ENCODE peak calls at places on chromosomes 2 and 18, in five cellular contexts. T is Karpas-422, I is small intestine, O is psoas muscle, Y is mammary epithelial cell. Z is an unnamed sample.
A peak's percentile ranks its signal among the peaks of the same experiment; 100 is the strongest.

GRCh38 chr2:140057928-140058327 is 1277.7 kb upstream of the NXPH2 start:
- DNase-seq in O (no peak), Y (no peak), T (no peak), I (no peak), Z (no peak)

GRCh38 chr2:148263890-148264289 is 243.0 kb downstream of the MBD5 start:
- DNase-seq in I (no peak), O (no peak), Y (no peak), T (peak; percentile 15), Z (no peak)

GRCh38 chr2:102159295-102159694 is 16.7 kb downstream of the IL1R1 start:
- DNase-seq in T (no peak), I (no peak), O (no peak), Y (no peak), Z (no peak)

GRCh38 chr18:27017901-27018500 is 152.5 kb upstream of the AQP4 start:
- DNase-seq in I (peak; percentile 15), T (peak; percentile 68), O (no peak), Y (peak; percentile 11), Z (no peak)

GRCh38 chr2:66561645-66562336 is 126.9 kb downstream of the MEIS1 start:
- DNase-seq in I (no peak), T (no peak), O (no peak), Y (no peak), Z (no peak)

GRCh38 chr18:10430696-10431095 is 23.7 kb upstream of the APCDD1 start:
- DNase-seq in T (no peak), Y (no peak), O (no peak), I (peak; percentile 33), Z (no peak)

GRCh38 chr2:14925471-14925870 is 293.0 kb downstream of the LRATD1 start:
- DNase-seq in I (no peak), O (no peak), T (no peak), Y (no peak), Z (no peak)

GRCh38 chr2:236554629-236555282 is 14.9 kb upstream of the ACKR3 start:
- DNase-seq in O (no peak), Y (no peak), I (no peak), T (no peak), Z (no peak)

GRCh38 chr2:62234755-62235655 is 39.1 kb downstream of the B3GNT2 start:
- DNase-seq in I (no peak), T (no peak), O (no peak), Y (no peak), Z (no peak)

GRCh38 chr2:189659734-189660133 is 1.5 kb upstream of the ASNSD1 start:
- DNase-seq in Y (no peak), O (no peak), T (no peak), I (no peak), Z (no peak)

GRCh38 chr18:47815486-47816270 is 114.8 kb downstream of the SMAD2 start:
- DNase-seq in Y (no peak), I (no peak), T (no peak), O (no peak), Z (no peak)

GRCh38 chr2:159562248-159562647 is 54.1 kb downstream of the BAZ2B start:
- DNase-seq in I (no peak), Y (peak; percentile 20), T (no peak), O (no peak), Z (no peak)

GRCh38 chr18:55384551-55385275 is 203.3 kb downstream of the TCF4 start:
- DNase-seq in Y (peak; percentile 32), T (peak; percentile 86), I (peak; percentile 8), O (no peak), Z (peak; percentile 60)

GRCh38 chr2:181500201-181500600 is 43.0 kb downstream of the ITGA4 start:
- DNase-seq in Y (no peak), O (no peak), I (no peak), T (no peak), Z (no peak)

GRCh38 chr2:179440642-179441251 is 176.1 kb upstream of the SESTD1 start:
- DNase-seq in T (peak; percentile 81), I (peak; percentile 41), Y (no peak), O (no peak), Z (no peak)

GRCh38 chr18:34219651-34220050 is 5.1 kb downstream of the NOL4 start:
- DNase-seq in T (no peak), I (no peak), Y (no peak), O (no peak), Z (no peak)

GRCh38 chr2:11810237-11810977 is 64.0 kb downstream of the LPIN1 start:
- DNase-seq in I (no peak), T (no peak), O (no peak), Y (no peak), Z (no peak)

GRCh38 chr18:57150828-57151227 is 3.9 kb downstream of the BOD1L2 start:
- DNase-seq in Y (no peak), T (no peak), I (peak; percentile 14), O (no peak), Z (peak; percentile 91)

GRCh38 chr2:73516033-73516432 is 126.2 kb downstream of the NAT8 start:
- DNase-seq in I (no peak), O (no peak), T (peak; percentile 59), Y (peak; percentile 81), Z (no peak)

GRCh38 chr18:21741511-21742322 is 1.1 kb downstream of the MIB1 start:
- DNase-seq in O (peak; percentile 65), T (peak; percentile 69), Y (peak; percentile 23), I (peak; percentile 14), Z (peak; percentile 69)

GRCh38 chr2:119429225-119430000 is 2.2 kb upstream of the TMEM37 start:
- DNase-seq in O (no peak), Y (no peak), T (no peak), I (peak; percentile 32), Z (no peak)

GRCh38 chr2:171225302-171225980 is 64.7 kb upstream of the TLK1 start:
- DNase-seq in I (no peak), T (no peak), Y (peak; percentile 91), O (no peak), Z (no peak)

GRCh38 chr2:85394976-85395375 is 15.2 kb downstream of the CAPG start:
- DNase-seq in Y (no peak), T (no peak), I (no peak), O (no peak), Z (no peak)

GRCh38 chr18:36440614-36441013 is 143.1 kb downstream of the FHOD3 start:
- DNase-seq in T (no peak), Y (no peak), O (no peak), I (no peak), Z (no peak)

GRCh38 chr2:111071480-111072143 is 49.1 kb upstream of the BCL2L11 start:
- DNase-seq in T (peak; percentile 45), I (no peak), Y (peak; percentile 87), O (no peak), Z (no peak)

GRCh38 chr18:676747-677544 is 19.5 kb downstream of the TYMS start:
- DNase-seq in Y (no peak), T (no peak), O (no peak), I (no peak), Z (no peak)

GRCh38 chr2:27885656-27886055 is 4.5 kb downstream of the RBKS start:
- DNase-seq in T (no peak), I (no peak), Y (no peak), O (no peak), Z (no peak)

GRCh38 chr18:56200381-56200831 is 438.0 kb downstream of the TXNL1 start:
- DNase-seq in I (no peak), T (no peak), O (no peak), Y (peak; percentile 4), Z (no peak)

GRCh38 chr2:234142530-234142929 is 92.0 kb downstream of the SPP2 start:
- DNase-seq in O (no peak), Y (no peak), T (no peak), I (no peak), Z (no peak)
- H3K9me3 ChIP-seq in O (no peaks in the 10 kb centered on the region), Y (peaks cover 29% of the 10 kb centered on the region), T (no peaks in the 10 kb centered on the region), I (no peaks in the 10 kb centered on the region), Z (no peaks in the 10 kb centered on the region)

DNA sequence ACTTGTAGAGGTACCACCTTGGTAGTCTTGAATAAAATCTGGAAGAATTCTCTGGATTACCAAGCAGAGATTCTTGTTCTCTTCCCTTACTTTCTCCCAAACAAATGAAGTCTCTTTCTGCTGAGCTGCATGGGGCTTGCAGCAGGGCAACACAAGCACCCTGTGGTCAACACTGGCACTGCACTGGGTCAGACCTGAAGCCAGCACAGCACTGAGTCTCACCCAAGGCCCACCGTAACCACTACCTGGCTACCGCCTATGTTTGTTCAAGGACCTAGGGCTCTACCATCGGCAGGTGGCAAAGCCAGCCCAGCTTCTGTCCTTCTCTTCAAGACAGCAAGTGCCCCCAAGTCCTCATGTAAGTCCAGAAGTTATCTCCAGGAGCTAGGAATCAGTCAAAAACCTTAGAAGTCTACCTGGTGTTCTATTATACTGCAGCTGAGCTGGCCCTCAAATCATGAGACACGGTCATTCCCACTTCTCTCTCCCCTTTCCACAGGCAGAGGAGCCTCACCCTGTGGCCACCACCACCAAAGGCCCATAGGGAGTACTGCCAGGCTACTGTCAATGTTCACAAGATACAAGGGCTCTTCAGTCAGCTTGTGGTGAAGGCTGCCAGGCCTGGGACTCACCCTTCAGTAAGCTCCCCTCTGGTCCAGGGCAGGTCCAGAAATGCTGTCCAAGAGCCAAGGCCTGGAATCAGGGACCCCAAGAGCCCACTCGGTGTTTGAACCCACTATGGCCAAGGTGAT is 18.4 kb downstream of the VPS54 start:
- DNase-seq in I (no peak), O (peak; percentile 30), Y (no peak), T (no peak), Z (no peak)
- H3K9me3 ChIP-seq in I (no peaks in the 10 kb centered on the region), O (no peaks in the 10 kb centered on the region), Y (peaks cover 4% of the 10 kb centered on the region), T (peaks cover 3% of the 10 kb centered on the region), Z (peaks cover 13% of the 10 kb centered on the region)

GRCh38 chr2:217179854-217180253 is 320.0 kb upstream of the TNP1 start:
- DNase-seq in Y (no peak), T (no peak), I (no peak), O (no peak), Z (no peak)
- H3K9me3 ChIP-seq in Y (no peaks in the 10 kb centered on the region), T (no peaks in the 10 kb centered on the region), I (no peaks in the 10 kb centered on the region), O (peaks cover 2% of the 10 kb centered on the region), Z (no peaks in the 10 kb centered on the region)

GRCh38 chr2:222296311-222296736 is 2.5 kb downstream of the PAX3 start:
- DNase-seq in O (no peak), Y (no peak), I (no peak), T (no peak), Z (no peak)

GRCh38 chr2:222297600-222297935 is 1.2 kb downstream of the PAX3 start:
- DNase-seq in T (no peak), Y (no peak), O (no peak), I (no peak), Z (no peak)

GRCh38 chr2:222298000-222298310 is 843 bp downstream of the PAX3 start:
- DNase-seq in O (no peak), T (no peak), I (no peak), Y (no peak), Z (no peak)

GRCh38 chr2:222298311-222299150 is at the start of gene PAX3:
- DNase-seq in Y (no peak), O (peak; percentile 79), I (no peak), T (no peak), Z (no peak)

GRCh38 chr2:222296911-222297599 is 1.7 kb downstream of the PAX3 start:
- DNase-seq in Y (no peak), T (no peak), I (no peak), O (no peak), Z (no peak)
- H3K9me3 ChIP-seq in Y (no peaks in the 10 kb centered on the region), T (no peaks in the 10 kb centered on the region), I (no peaks in the 10 kb centered on the region), O (no peaks in the 10 kb centered on the region), Z (peaks cover 5% of the 10 kb centered on the region)